ENCODE peak calls at places on chromosomes 12 and 14, in five cellular contexts. S, G, L, H and A are unnamed samples. For H3K27me3, the result is how much of the 10 kb centered on the place peaks cover.

GRCh38 chr14:68627050-68627867 is 165.6 kb downstream of the ZFP36L1 start:
- DNase-seq in S (no peak), G (no peak), L (no peak), H (no peak), A (no peak)

GRCh38 chr12:131643581-131644452 is 67.1 kb upstream of the SFSWAP start:
- DNase-seq in S (no peak), G (no peak), L (no peak), H (no peak), A (no peak)

GRCh38 chr12:102917026-102917787 is at the start of gene PAH:
- DNase-seq in S (no peak), G (peak), L (no peak), H (no peak), A (no peak)

GRCh38 chr12:75289678-75290200 is 40.4 kb downstream of the CAPS2 start:
- DNase-seq in S (peak), G (no peak), L (no peak), H (no peak), A (no peak)

GRCh38 chr14:64707661-64708060 is 3.4 kb downstream of the PLEKHG3 start:
- DNase-seq in S (peak), G (no peak), L (peak), H (peak), A (peak)

GRCh38 chr14:104546021-104546491 is 33.5 kb upstream of the C14orf180 start:
- DNase-seq in S (no peak), G (no peak), L (no peak), H (no peak), A (peak)

GRCh38 chr12:113591480-113591971 is 119.9 kb upstream of the LHX5 start:
- DNase-seq in S (no peak), G (peak), L (no peak), H (no peak), A (peak)

GRCh38 chr14:73977896-73978295 is 27.8 kb downstream of the COQ6 start:
- DNase-seq in S (peak), G (no peak), L (peak), H (no peak), A (no peak)

GRCh38 chr12:49783917-49784676 is 42.7 kb downstream of the TMBIM6 start:
- DNase-seq in S (peak), G (no peak), L (no peak), H (no peak), A (no peak)

GRCh38 chr12:108838194-108839010 is 19.0 kb downstream of the SSH1 start:
- DNase-seq in S (peak), G (peak), L (peak), H (peak), A (peak)

GRCh38 chr12:88650715-88651114 is 70.4 kb upstream of the KITLG start:
- DNase-seq in S (peak), G (no peak), L (peak), H (no peak), A (no peak)

GRCh38 chr14:28761438-28762289 is 4.9 kb upstream of the FOXG1 start:
- DNase-seq in S (no peak), G (no peak), L (no peak), H (no peak), A (no peak)

GRCh38 chr12:45612044-45612794 is 117.3 kb upstream of the ARID2 start:
- DNase-seq in S (peak), G (no peak), L (peak), H (no peak), A (no peak)

GRCh38 chr14:61695695-61696527 is 598 bp downstream of the HIF1A start:
- DNase-seq in S (no peak), G (peak), L (peak), H (no peak), A (peak)

GRCh38 chr14:104143521-104144452 is 5.4 kb downstream of the KIF26A start:
- DNase-seq in S (no peak), G (no peak), L (no peak), H (no peak), A (peak)

GRCh38 chr12:104750061-104750460 is 208.0 kb downstream of the SLC41A2 start:
- DNase-seq in S (peak), G (no peak), L (peak), H (no peak), A (no peak)

GRCh38 chr12:104506691-104507401 is 50.1 kb downstream of the CHST11 start:
- DNase-seq in S (no peak), G (peak), L (no peak), H (no peak), A (no peak)

GRCh38 chr14:97456497-97456896 is 659.3 kb downstream of the VRK1 start:
- DNase-seq in S (no peak), G (no peak), L (no peak), H (no peak), A (no peak)

GRCh38 chr14:77243853-77244252 is 27.2 kb downstream of the NGB start:
- DNase-seq in S (no peak), G (no peak), L (no peak), H (no peak), A (no peak)

GRCh38 chr12:83147341-83147740 is 460.6 kb downstream of the TMTC2 start:
- DNase-seq in S (no peak), G (no peak), L (no peak), H (no peak), A (no peak)

GRCh38 chr12:131356485-131356884 is 354.4 kb upstream of the SFSWAP start:
- DNase-seq in S (no peak), G (no peak), L (no peak), H (no peak), A (no peak)

GRCh38 chr12:51773145-51773869 is 75.2 kb downstream of the FIGNL2 start:
- DNase-seq in S (peak), G (no peak), L (no peak), H (no peak), A (no peak)

GRCh38 chr12:47876404-47876960 is 28.3 kb downstream of the VDR start:
- DNase-seq in S (peak), G (no peak), L (no peak), H (no peak), A (no peak)

GRCh38 chr12:106258935-106259334 is 11.1 kb upstream of the CKAP4 start:
- DNase-seq in S (no peak), G (no peak), L (no peak), H (no peak), A (no peak)

GRCh38 chr12:79689477-79690155 is 1.1 kb downstream of the PAWR start:
- DNase-seq in S (peak), G (peak), L (peak), H (no peak), A (peak)

GRCh38 chr12:84077692-84078091 is 834.9 kb downstream of the SLC6A15 start:
- DNase-seq in S (no peak), G (no peak), L (no peak), H (no peak), A (no peak)

GRCh38 chr14:89534896-89535615 is 118.0 kb upstream of the FOXN3 start:
- DNase-seq in S (no peak), G (no peak), L (peak), H (no peak), A (no peak)

GRCh38 chr14:70821916-70822705 is 12.8 kb upstream of the MAP3K9 start:
- DNase-seq in S (no peak), G (peak), L (peak), H (no peak), A (peak)

GRCh38 chr12:7369274-7369729 is 65.4 kb downstream of the ACSM4 start:
- DNase-seq in S (no peak), G (no peak), L (peak), H (peak), A (peak)

GRCh38 chr12:87467893-87468292 is 561.3 kb downstream of the C12orf50 start:
- DNase-seq in S (no peak), G (peak), L (no peak), H (no peak), A (no peak)

GRCh38 chr14:71070169-71070568 is 162.9 kb downstream of the PCNX1 start:
- DNase-seq in S (peak), G (no peak), L (no peak), H (no peak), A (no peak)

GRCh38 chr12:104137175-104137901 is 672 bp downstream of the NFYB start:
- DNase-seq in S (peak), G (peak), L (no peak), H (no peak), A (peak)

GRCh38 chr14:53896773-53897172 is 59.9 kb downstream of the BMP4 start:
- DNase-seq in S (no peak), G (no peak), L (no peak), H (no peak), A (no peak)

GRCh38 chr12:76030378-76031080 is 1.0 kb downstream of the PHLDA1 start:
- DNase-seq in S (no peak), G (peak), L (peak), H (no peak), A (peak)

GRCh38 chr14:58066115-58066514 is 85.9 kb downstream of the ARMH4 start:
- DNase-seq in S (peak), G (no peak), L (no peak), H (no peak), A (no peak)

GRCh38 chr14:95614335-95614734 is 71.9 kb upstream of the TCL1B start:
- DNase-seq in S (peak), G (no peak), L (no peak), H (no peak), A (no peak)

GRCh38 chr12:96809522-96809921 is 97.5 kb upstream of the NEDD1 start:
- DNase-seq in S (no peak), G (no peak), L (no peak), H (no peak), A (no peak)

GRCh38 chr12:155646-156045 is 58.3 kb downstream of the SLC6A12 start:
- DNase-seq in S (no peak), G (no peak), L (no peak), H (no peak), A (no peak)

GRCh38 chr12:48828293-48828692 is 10.0 kb downstream of the CACNB3 start:
- DNase-seq in S (no peak), G (no peak), L (no peak), H (no peak), A (no peak)

GRCh38 chr14:37586783-37587428 is 8.1 kb downstream of the FOXA1 start:
- DNase-seq in S (peak), G (no peak), L (no peak), H (no peak), A (no peak)
- H3K27me3 ChIP-seq in S (under half), G (half or more), L (half or more), H (under half), A (half or more)

GRCh38 chr14:100789460-100790417 is 36.2 kb upstream of the MEG3 start:
- DNase-seq in S (no peak), G (no peak), L (no peak), H (no peak), A (no peak)

GRCh38 chr14:100787659-100788058 is 38.3 kb upstream of the MEG3 start:
- DNase-seq in S (no peak), G (no peak), L (no peak), H (no peak), A (no peak)

GRCh38 chr14:100791995-100792394 is 33.9 kb upstream of the MEG3 start:
- DNase-seq in S (no peak), G (no peak), L (no peak), H (no peak), A (no peak)

GRCh38 chr14:100788517-100789365 is 37.2 kb upstream of the MEG3 start:
- DNase-seq in S (no peak), G (no peak), L (no peak), H (no peak), A (no peak)

DNA sequence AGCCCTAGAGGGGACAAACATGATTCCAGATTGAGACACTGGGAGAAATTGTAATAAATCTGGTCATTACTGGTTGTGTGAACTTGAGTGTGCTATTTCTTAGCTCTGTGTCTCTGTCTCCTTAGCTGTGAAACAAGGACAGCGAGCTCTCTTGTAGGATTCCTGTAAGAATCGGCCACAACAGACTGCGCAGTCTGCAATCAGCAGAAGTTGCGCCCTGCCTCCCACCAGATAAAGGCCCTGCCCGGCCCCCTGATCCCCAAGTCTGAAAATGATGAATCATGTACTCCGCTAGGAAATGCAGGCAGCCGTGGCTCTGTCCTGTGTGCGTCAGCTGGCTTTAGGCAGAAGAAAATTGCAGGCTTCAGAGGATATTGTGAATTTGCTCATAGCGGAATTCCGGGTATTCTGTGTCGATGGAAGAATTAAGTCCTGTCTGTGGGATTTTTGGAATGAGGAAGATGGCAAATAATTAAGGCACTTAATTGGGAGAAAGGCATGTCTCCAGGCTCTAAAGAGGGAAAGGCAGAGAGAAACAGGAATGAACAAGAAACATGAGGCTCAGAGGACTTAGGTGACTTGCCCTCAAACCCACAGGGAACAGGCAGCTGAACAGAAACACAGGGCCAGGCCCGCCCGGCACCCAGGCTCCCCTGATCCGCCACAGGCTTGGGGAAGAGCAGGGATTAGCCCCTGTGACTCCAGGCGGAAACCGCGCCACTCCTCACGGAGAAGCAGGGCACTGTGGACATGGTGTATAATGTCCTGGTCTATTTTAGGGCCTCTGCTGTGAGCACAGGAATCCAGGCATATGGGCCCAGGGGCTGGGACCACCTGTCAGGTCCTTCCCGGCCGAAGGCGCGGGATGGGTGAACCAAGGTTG is 34.9 kb upstream of the MEG3 start:
- DNase-seq in S (no peak), G (no peak), L (no peak), H (no peak), A (no peak)
- H3K27me3 ChIP-seq in S (under half), G (under half), L (under half), H (under half), A (under half)

GRCh38 chr12:99983721-99984258 is 946 bp downstream of the ANKS1B start:
- DNase-seq in S (no peak), G (no peak), L (no peak), H (no peak), A (no peak)
- H3K27me3 ChIP-seq in S (under half), G (under half), L (under half), H (under half), A (under half)

GRCh38 chr12:57616383-57617101 is 5.3 kb downstream of the ARHGEF25 start:
- DNase-seq in S (peak), G (no peak), L (peak), H (no peak), A (no peak)
- H3K27me3 ChIP-seq in S (under half), G (half or more), L (under half), H (under half), A (under half)